ENCODE peak calls at places on chromosomes 16 and 17, in nine cellular contexts. Q is sigmoid colon; W is left ventricle myocardium inferior; S is uterus; H is naive thymus-derived CD8-positive, alpha-beta T cell; F is nucleus accumbens; D is NCI-H1694 treated with DMSO at 0.1 percent for 48 hours; C is NCI-H1436; X is fibroblast of lung. L is an unnamed sample.

GRCh38 chr17:62206550-62206949 is 141.5 kb upstream of the MED13 start:
- DNase-seq in Q (no peak), W (no peak), S (no peak), H (no peak), F (no peak), D (no peak), C (no peak), X (no peak), L (no peak)

GRCh38 chr16:75620326-75621169 is 2.5 kb downstream of the ADAT1 start:
- DNase-seq in Q (no peak), W (no peak), S (no peak), H (peak), F (no peak), D (no peak), C (no peak), X (no peak), L (no peak)

GRCh38 chr16:85570735-85571562 is 42.2 kb upstream of the GSE1 start:
- DNase-seq in Q (no peak), W (peak), S (no peak), H (peak), F (no peak), D (no peak), C (no peak), X (no peak), L (no peak)

GRCh38 chr16:57025941-57026777 is 36.8 kb downstream of the NLRC5 start:
- DNase-seq in Q (peak), W (no peak), S (no peak), H (no peak), F (no peak), D (no peak), C (no peak), X (no peak), L (no peak)

GRCh38 chr17:46883871-46884270 is 32.5 kb downstream of the WNT9B start:
- DNase-seq in Q (no peak), W (no peak), S (no peak), H (no peak), F (no peak), D (no peak), C (peak), X (no peak), L (no peak)

GRCh38 chr17:82257473-82257872 is 16.0 kb downstream of the CSNK1D start:
- DNase-seq in Q (peak), W (no peak), S (peak), H (peak), F (peak), D (peak), C (no peak), X (peak), L (peak)

GRCh38 chr17:57554826-57555635 is 190.1 kb downstream of the CCDC182 start:
- DNase-seq in Q (no peak), W (no peak), S (no peak), H (no peak), F (no peak), D (peak), C (no peak), X (no peak), L (peak)

GRCh38 chr17:74211141-74211928 is 2.0 kb upstream of the TTYH2 start:
- DNase-seq in Q (no peak), W (no peak), S (no peak), H (no peak), F (no peak), D (no peak), C (no peak), X (peak), L (peak)

GRCh38 chr17:81183316-81183715 is 17.3 kb upstream of the AATK start:
- DNase-seq in Q (no peak), W (no peak), S (no peak), H (no peak), F (no peak), D (no peak), C (no peak), X (no peak), L (no peak)

GRCh38 chr17:7634384-7634783 is 4.4 kb downstream of the SHBG start:
- DNase-seq in Q (no peak), W (peak), S (peak), H (no peak), F (peak), D (peak), C (peak), X (peak), L (peak)

GRCh38 chr17:51257150-51258081 is 2.4 kb downstream of the MBTD1 start:
- DNase-seq in Q (no peak), W (no peak), S (no peak), H (no peak), F (no peak), D (no peak), C (no peak), X (peak), L (no peak)

GRCh38 chr16:78072275-78072674 is 27.2 kb upstream of the WWOX start:
- DNase-seq in Q (no peak), W (no peak), S (no peak), H (no peak), F (no peak), D (no peak), C (no peak), X (no peak), L (peak)

GRCh38 chr17:45667591-45668171 is 116.4 kb upstream of the CRHR1 start:
- DNase-seq in Q (no peak), W (no peak), S (no peak), H (no peak), F (no peak), D (no peak), C (no peak), X (no peak), L (no peak)

GRCh38 chr16:88287219-88287618 is 95.5 kb upstream of the ZNF469 start:
- DNase-seq in Q (no peak), W (no peak), S (no peak), H (no peak), F (no peak), D (no peak), C (peak), X (peak), L (peak)

GRCh38 chr17:58228679-58229078 is 9.6 kb upstream of the MKS1 start:
- DNase-seq in Q (no peak), W (no peak), S (no peak), H (no peak), F (no peak), D (no peak), C (no peak), X (no peak), L (peak)

GRCh38 chr16:86353185-86353584 is 157.1 kb upstream of the FOXF1 start:
- DNase-seq in Q (no peak), W (no peak), S (no peak), H (no peak), F (no peak), D (no peak), C (no peak), X (peak), L (no peak)

GRCh38 chr17:65797809-65798208 is 236.4 kb upstream of the AXIN2 start:
- DNase-seq in Q (no peak), W (no peak), S (no peak), H (no peak), F (no peak), D (peak), C (no peak), X (no peak), L (peak)

GRCh38 chr17:35795007-35795870 is at the start of gene MMP28:
- DNase-seq in Q (no peak), W (peak), S (no peak), H (peak), F (no peak), D (no peak), C (peak), X (peak), L (no peak)

GRCh38 chr17:78343099-78343432 is 16.8 kb downstream of the SOCS3 start:
- DNase-seq in Q (peak), W (peak), S (peak), H (no peak), F (no peak), D (no peak), C (no peak), X (peak), L (peak)

GRCh38 chr16:19223235-19223847 is 55.3 kb downstream of the SYT17 start:
- DNase-seq in Q (no peak), W (no peak), S (no peak), H (no peak), F (no peak), D (no peak), C (no peak), X (no peak), L (peak)